ENCODE peak calls at places on chromosomes 3 and 15, in six cellular contexts. S is IMR-90, I is mesendoderm, B is PC-3, G is keratinocyte, A is HepG2. U is an unnamed sample.

GRCh38 chr15:90706394-90707327 is 10.5 kb upstream of the BLM start:
- DNase-seq in S (no peak), I (no peak), B (no peak), G (no peak), A (no peak), U (no peak)

GRCh38 chr15:25346371-25346770 is 92.5 kb downstream of the UBE3A start:
- DNase-seq in S (no peak), I (no peak), B (no peak), G (no peak), A (no peak), U (no peak)

GRCh38 chr3:19811689-19812088 is 122.3 kb downstream of the EFHB start:
- DNase-seq in S (no peak), I (no peak), B (no peak), G (no peak), A (no peak), U (no peak)

GRCh38 chr15:52097176-52097575 is 15.4 kb downstream of the BCL2L10 start:
- DNase-seq in S (no peak), I (no peak), B (no peak), G (no peak), A (no peak), U (no peak)

GRCh38 chr15:52462806-52463360 is 65.8 kb downstream of the MYO5A start:
- DNase-seq in S (no peak), I (no peak), B (no peak), G (no peak), A (no peak), U (peak; percentile 28)

GRCh38 chr15:97077930-97078329 is 747.4 kb downstream of the NR2F2 start:
- DNase-seq in S (no peak), I (no peak), B (no peak), G (no peak), A (no peak), U (no peak)

GRCh38 chr3:169479314-169479939 is 184.1 kb downstream of the MECOM start:
- DNase-seq in S (no peak), I (no peak), B (no peak), G (no peak), A (no peak), U (no peak)

GRCh38 chr15:70113304-70113700 is 15.6 kb upstream of the TLE3 start:
- DNase-seq in S (no peak), I (no peak), B (no peak), G (no peak), A (no peak), U (no peak)

GRCh38 chr3:187295635-187296034 is 4.1 kb upstream of the MASP1 start:
- DNase-seq in S (no peak), I (peak; percentile 59), B (peak; percentile 49), G (no peak), A (no peak), U (peak; percentile 70)

GRCh38 chr3:138833908-138834358 is 795 bp downstream of the PIK3CB start:
- DNase-seq in S (peak; percentile 24), I (peak; percentile 38), B (no peak), G (no peak), A (no peak), U (peak; percentile 53)

GRCh38 chr15:101504866-101505609 is 15.5 kb upstream of the PCSK6 start:
- DNase-seq in S (no peak), I (no peak), B (no peak), G (no peak), A (no peak), U (no peak)

GRCh38 chr3:47251689-47252088 is 30.9 kb downstream of the KIF9 start:
- DNase-seq in S (no peak), I (no peak), B (no peak), G (no peak), A (no peak), U (no peak)

GRCh38 chr3:152656207-152657001 is 178.5 kb upstream of the P2RY1 start:
- DNase-seq in S (no peak), I (peak; percentile 90), B (no peak), G (no peak), A (no peak), U (no peak)

GRCh38 chr15:34331809-34332208 is 5.8 kb downstream of the SLC12A6 start:
- DNase-seq in S (no peak), I (no peak), B (no peak), G (no peak), A (no peak), U (no peak)

GRCh38 chr15:80849308-80849707 is 70.1 kb downstream of the CEMIP start:
- DNase-seq in S (peak; percentile 93), I (no peak), B (peak; percentile 93), G (no peak), A (no peak), U (no peak)

GRCh38 chr3:147940400-147940799 is 531.2 kb downstream of the ZIC1 start:
- DNase-seq in S (no peak), I (no peak), B (no peak), G (no peak), A (no peak), U (no peak)

GRCh38 chr3:191340976-191341375 is 10.7 kb upstream of the UTS2B start:
- DNase-seq in S (no peak), I (no peak), B (no peak), G (no peak), A (no peak), U (no peak)

GRCh38 chr15:50953302-50953701 is 44.8 kb downstream of the AP4E1 start:
- DNase-seq in S (peak; percentile 90), I (no peak), B (peak; percentile 37), G (no peak), A (no peak), U (no peak)

GRCh38 chr3:4271834-4272233 is 31.3 kb upstream of the SETMAR start:
- DNase-seq in S (peak; percentile 38), I (peak; percentile 62), B (peak; percentile 68), G (no peak), A (peak; percentile 8), U (peak; percentile 74)

GRCh38 chr3:101939391-101939790 is 90.1 kb downstream of the NFKBIZ start:
- DNase-seq in S (no peak), I (no peak), B (no peak), G (no peak), A (no peak), U (no peak)

GRCh38 chr3:101941253-101942039 is 92.1 kb downstream of the NFKBIZ start:
- DNase-seq in S (peak; percentile 67), I (no peak), B (no peak), G (no peak), A (no peak), U (no peak)

GRCh38 chr3:101938262-101938847 is 89.0 kb downstream of the NFKBIZ start:
- DNase-seq in S (no peak), I (no peak), B (no peak), G (no peak), A (no peak), U (peak; percentile 82)

GRCh38 chr3:101942356-101942755 is 93.0 kb downstream of the NFKBIZ start:
- DNase-seq in S (no peak), I (no peak), B (no peak), G (no peak), A (no peak), U (peak; percentile 57)

DNA sequence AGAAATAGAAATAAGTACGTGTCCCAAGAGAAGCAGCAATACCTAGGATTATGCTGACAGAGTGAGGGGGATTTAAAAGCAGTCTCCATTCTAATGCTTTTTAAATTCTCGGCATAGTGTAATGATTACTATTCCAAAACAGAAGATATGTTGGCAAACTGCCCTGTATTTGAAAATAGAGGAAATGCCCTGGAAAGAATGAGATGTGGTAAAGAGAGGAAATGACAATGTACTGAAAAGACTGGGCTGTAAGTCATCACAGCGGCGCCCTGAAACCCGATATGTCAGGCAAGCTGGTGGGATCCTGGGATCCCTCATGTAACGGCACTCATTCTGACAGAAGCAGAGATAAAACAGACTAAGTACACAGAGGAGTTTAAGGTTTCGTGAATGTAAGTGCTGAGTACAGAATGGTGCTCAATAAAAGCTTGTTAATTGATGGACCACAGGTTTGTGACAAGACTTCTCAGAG is 91.2 kb downstream of the NFKBIZ start:
- DNase-seq in S (peak; percentile 98), I (peak; percentile 45), B (peak; percentile 96), G (no peak), A (no peak), U (no peak)
- H3K9ac ChIP-seq in S (peak overlapping the region; percentile 70), I (no peak overlapping the region), B (peak overlapping the region; percentile 62), G (no peak overlapping the region), A (no peak overlapping the region), U (no peak overlapping the region)

GRCh38 chr15:82809308-82810060 is at the start of gene WHAMM:
- DNase-seq in S (peak; percentile 98), I (peak; percentile 98), B (peak; percentile 98), G (peak; percentile 97), A (peak; percentile 98), U (peak; percentile 99)

GRCh38 chr15:82805994-82806406 is at the start of gene FSD2:
- DNase-seq in S (no peak), I (peak; percentile 4), B (no peak), G (no peak), A (no peak), U (peak; percentile 90)

GRCh38 chr15:82808634-82809041 is 790 bp upstream of the WHAMM start:
- DNase-seq in S (no peak), I (no peak), B (no peak), G (no peak), A (peak; percentile 11), U (peak; percentile 71)

GRCh38 chr15:82810061-82810862 is 834 bp downstream of the WHAMM start:
- DNase-seq in S (peak; percentile 50), I (peak; percentile 59), B (peak; percentile 39), G (no peak), A (peak; percentile 39), U (peak; percentile 83)

GRCh38 chr15:82807920-82808633 is 1.4 kb upstream of the WHAMM start:
- DNase-seq in S (no peak), I (peak; percentile 16), B (no peak), G (no peak), A (no peak), U (peak; percentile 58)
- H3K4me2 ChIP-seq in S (no peak overlapping the region), I (no peak overlapping the region), B (peak overlapping the region; percentile 82), G (no peak overlapping the region), A (peak overlapping the region; percentile 98), U (peak overlapping the region; percentile 87)

DNA sequence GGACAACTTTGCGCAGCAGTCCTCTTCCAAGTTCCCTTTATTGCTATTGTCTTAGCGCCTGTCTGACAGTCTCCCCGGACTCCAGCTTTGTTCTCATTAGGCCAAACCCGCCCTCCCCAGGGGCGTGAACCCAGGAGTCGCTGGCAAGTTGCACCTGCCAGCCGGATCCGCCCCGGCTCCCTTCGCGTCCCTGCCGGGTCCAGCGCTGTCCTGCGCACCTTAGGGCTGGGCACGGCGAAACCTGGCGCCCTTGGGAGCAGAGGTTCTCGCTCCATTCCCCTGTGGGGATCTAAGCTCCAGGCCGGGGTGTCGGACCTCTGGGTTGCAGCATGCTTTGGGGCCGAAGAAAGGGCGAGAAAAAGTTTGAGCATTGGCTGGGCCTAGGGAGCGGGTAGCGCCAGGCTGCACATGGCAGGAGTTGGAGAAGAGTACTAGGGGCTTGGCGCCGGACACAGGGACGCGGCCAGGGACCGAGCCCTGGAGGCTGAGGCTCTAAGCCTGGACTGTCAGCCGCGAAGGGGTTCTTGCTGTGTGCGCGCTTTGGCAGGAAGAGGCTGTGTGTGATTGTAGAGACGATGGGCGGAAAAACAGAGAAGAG is 335.1 kb upstream of the THRB start:
- DNase-seq in S (no peak), I (peak; percentile 25), B (no peak), G (no peak), A (no peak), U (no peak)
- H3K9ac ChIP-seq in S (no peak overlapping the region), I (no peak overlapping the region), B (no peak overlapping the region), G (no peak overlapping the region), A (no peak overlapping the region), U (no peak overlapping the region)

DNA sequence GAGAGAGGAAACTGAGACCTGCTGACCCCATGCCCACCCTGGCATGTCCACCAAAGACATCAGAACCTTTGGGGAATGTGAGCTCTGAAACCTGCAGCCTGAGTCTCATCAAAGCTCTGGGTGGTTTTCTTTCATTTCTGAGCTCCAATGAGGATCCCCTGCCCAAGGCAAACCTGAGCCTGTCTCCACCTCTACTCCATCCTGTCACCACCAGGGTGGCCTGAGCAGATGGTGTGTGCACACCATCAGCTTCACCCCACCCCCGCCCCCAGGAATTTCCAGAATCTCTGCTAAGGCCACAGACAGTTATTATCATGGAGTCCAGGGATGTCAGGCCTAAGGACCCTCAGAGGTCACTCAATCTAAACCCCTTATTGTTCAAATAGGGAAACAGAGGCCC is 1.3 kb downstream of the XIRP1 start:
- DNase-seq in S (no peak), I (peak; percentile 64), B (no peak), G (no peak), A (no peak), U (no peak)
- H3K4me2 ChIP-seq in S (no peak overlapping the region), I (no peak overlapping the region), B (no peak overlapping the region), G (no peak overlapping the region), A (no peak overlapping the region), U (no peak overlapping the region)

U was measured in Karpas-422.